ENCODE peak calls at places on chromosomes 1 and 21, in five cellular contexts. One of them, this sample, is unnamed.

GRCh38 chr1:65423884-65424655 is 3.6 kb downstream of the LEPR start:
- DNase-seq in GM13976: no peak
- DNase-seq in right atrium auricular region: no peak
- DNase-seq in left cardiac atrium: no peak
- DNase-seq in mammary epithelial cell: peak; percentile 95
- DNase-seq in this sample: peak; percentile 93

GRCh38 chr21:17660449-17660848 is 47.7 kb upstream of the BTG3 start:
- DNase-seq in right atrium auricular region: no peak
- DNase-seq in GM13976: no peak
- DNase-seq in left cardiac atrium: no peak
- DNase-seq in mammary epithelial cell: no peak
- DNase-seq in this sample: peak; percentile 43

GRCh38 chr1:178172939-178173338 is 79.0 kb downstream of the RASAL2 start:
- DNase-seq in right atrium auricular region: no peak
- DNase-seq in left cardiac atrium: no peak
- DNase-seq in mammary epithelial cell: no peak
- DNase-seq in GM13976: no peak
- DNase-seq in this sample: peak; percentile 81

GRCh38 chr1:8040586-8040985 is 14.5 kb upstream of the ERRFI1 start:
- DNase-seq in GM13976: no peak
- DNase-seq in right atrium auricular region: peak; percentile 88
- DNase-seq in left cardiac atrium: peak; percentile 83
- DNase-seq in mammary epithelial cell: peak; percentile 96
- DNase-seq in this sample: peak; percentile 99

GRCh38 chr1:219130536-219130935 is 43.1 kb upstream of the LYPLAL1 start:
- DNase-seq in mammary epithelial cell: no peak
- DNase-seq in left cardiac atrium: no peak
- DNase-seq in right atrium auricular region: no peak
- DNase-seq in GM13976: no peak
- DNase-seq in this sample: no peak

GRCh38 chr1:205604059-205604458 is 27.8 kb downstream of the ELK4 start:
- DNase-seq in GM13976: no peak
- DNase-seq in right atrium auricular region: no peak
- DNase-seq in mammary epithelial cell: no peak
- DNase-seq in left cardiac atrium: no peak
- DNase-seq in this sample: no peak

GRCh38 chr1:32893198-32894018 is 7.1 kb downstream of the HPCA start:
- DNase-seq in GM13976: no peak
- DNase-seq in right atrium auricular region: no peak
- DNase-seq in mammary epithelial cell: no peak
- DNase-seq in left cardiac atrium: peak; percentile 46
- DNase-seq in this sample: no peak

GRCh38 chr1:162230096-162230495 is 146.6 kb downstream of the SPATA46 start:
- DNase-seq in left cardiac atrium: peak; percentile 22
- DNase-seq in GM13976: no peak
- DNase-seq in right atrium auricular region: no peak
- DNase-seq in mammary epithelial cell: no peak
- DNase-seq in this sample: peak; percentile 38

GRCh38 chr1:87149166-87150065 is 179.3 kb upstream of the LMO4 start:
- DNase-seq in left cardiac atrium: no peak
- DNase-seq in mammary epithelial cell: peak; percentile 56
- DNase-seq in GM13976: no peak
- DNase-seq in right atrium auricular region: no peak
- DNase-seq in this sample: peak; percentile 11

GRCh38 chr21:37339527-37339889 is 27.1 kb upstream of the DYRK1A start:
- DNase-seq in mammary epithelial cell: no peak
- DNase-seq in GM13976: no peak
- DNase-seq in left cardiac atrium: no peak
- DNase-seq in right atrium auricular region: no peak
- DNase-seq in this sample: no peak

GRCh38 chr1:67701876-67702275 is 16.9 kb downstream of the GADD45A start:
- DNase-seq in left cardiac atrium: no peak
- DNase-seq in right atrium auricular region: no peak
- DNase-seq in mammary epithelial cell: no peak
- DNase-seq in GM13976: no peak
- DNase-seq in this sample: no peak

GRCh38 chr1:234699795-234700665 is 90.1 kb upstream of the IRF2BP2 start:
- DNase-seq in mammary epithelial cell: peak; percentile 82
- DNase-seq in right atrium auricular region: peak; percentile 77
- DNase-seq in left cardiac atrium: peak; percentile 47
- DNase-seq in GM13976: peak; percentile 75
- DNase-seq in this sample: no peak

GRCh38 chr21:46421191-46421750 is 37.4 kb upstream of the DIP2A start:
- DNase-seq in GM13976: no peak
- DNase-seq in left cardiac atrium: peak; percentile 14
- DNase-seq in right atrium auricular region: no peak
- DNase-seq in mammary epithelial cell: no peak
- DNase-seq in this sample: no peak

GRCh38 chr1:168499094-168500049 is 44.4 kb downstream of the XCL2 start:
- DNase-seq in mammary epithelial cell: peak; percentile 62
- DNase-seq in GM13976: no peak
- DNase-seq in right atrium auricular region: no peak
- DNase-seq in left cardiac atrium: no peak
- DNase-seq in this sample: peak; percentile 54

GRCh38 chr1:170471310-170471839 is 60.6 kb upstream of the GORAB start:
- DNase-seq in GM13976: no peak
- DNase-seq in mammary epithelial cell: no peak
- DNase-seq in right atrium auricular region: no peak
- DNase-seq in left cardiac atrium: no peak
- DNase-seq in this sample: peak; percentile 13

GRCh38 chr1:221868894-221869293 is 127.0 kb upstream of the DUSP10 start:
- DNase-seq in GM13976: no peak
- DNase-seq in right atrium auricular region: no peak
- DNase-seq in left cardiac atrium: no peak
- DNase-seq in mammary epithelial cell: peak; percentile 77
- DNase-seq in this sample: peak; percentile 83

GRCh38 chr1:168328965-168329364 is 48.3 kb downstream of the TBX19 start:
- DNase-seq in mammary epithelial cell: peak; percentile 82
- DNase-seq in GM13976: no peak
- DNase-seq in left cardiac atrium: no peak
- DNase-seq in right atrium auricular region: no peak
- DNase-seq in this sample: no peak

GRCh38 chr1:16298653-16299052 is 53.6 kb downstream of the FBXO42 start:
- DNase-seq in right atrium auricular region: peak; percentile 61
- DNase-seq in mammary epithelial cell: no peak
- DNase-seq in GM13976: no peak
- DNase-seq in left cardiac atrium: no peak
- DNase-seq in this sample: no peak

GRCh38 chr21:42513985-42514882 is 582 bp downstream of the SLC37A1 start:
- DNase-seq in right atrium auricular region: no peak
- DNase-seq in mammary epithelial cell: peak; percentile 39
- DNase-seq in left cardiac atrium: peak; percentile 62
- DNase-seq in GM13976: peak; percentile 81
- DNase-seq in this sample: peak; percentile 39

GRCh38 chr1:173894189-173894588 is 22.9 kb downstream of the SERPINC1 start:
- DNase-seq in right atrium auricular region: no peak
- DNase-seq in mammary epithelial cell: peak; percentile 32
- DNase-seq in left cardiac atrium: no peak
- DNase-seq in GM13976: no peak
- DNase-seq in this sample: no peak

GRCh38 chr1:216923601-216924000 is 200.4 kb upstream of the ESRRG start:
- DNase-seq in mammary epithelial cell: no peak
- DNase-seq in right atrium auricular region: no peak
- DNase-seq in left cardiac atrium: no peak
- DNase-seq in GM13976: no peak
- DNase-seq in this sample: no peak

GRCh38 chr1:165381745-165382530 is 25.4 kb upstream of the LMX1A start:
- DNase-seq in mammary epithelial cell: no peak
- DNase-seq in left cardiac atrium: no peak
- DNase-seq in right atrium auricular region: no peak
- DNase-seq in GM13976: no peak
- DNase-seq in this sample: peak; percentile 35

GRCh38 chr1:41811978-41812852 is 106.5 kb downstream of the HIVEP3 start:
- DNase-seq in GM13976: peak; percentile 73
- DNase-seq in right atrium auricular region: peak; percentile 86
- DNase-seq in mammary epithelial cell: peak; percentile 59
- DNase-seq in left cardiac atrium: peak; percentile 75
- DNase-seq in this sample: peak; percentile 79

GRCh38 chr1:48206371-48206770 is 16.1 kb upstream of the SLC5A9 start:
- DNase-seq in GM13976: no peak
- DNase-seq in left cardiac atrium: no peak
- DNase-seq in mammary epithelial cell: no peak
- DNase-seq in right atrium auricular region: no peak
- DNase-seq in this sample: no peak

GRCh38 chr1:59355361-59355760 is 58.5 kb downstream of the FGGY start:
- DNase-seq in right atrium auricular region: no peak
- DNase-seq in GM13976: peak; percentile 18
- DNase-seq in left cardiac atrium: no peak
- DNase-seq in mammary epithelial cell: no peak
- DNase-seq in this sample: no peak

GRCh38 chr1:236523704-236524141 is at the start of gene LGALS8:
- DNase-seq in right atrium auricular region: peak; percentile 93
- DNase-seq in GM13976: peak; percentile 90
- DNase-seq in left cardiac atrium: peak; percentile 95
- DNase-seq in mammary epithelial cell: peak; percentile 78
- DNase-seq in this sample: peak; percentile 92

GRCh38 chr1:113088972-113089371 is 16.0 kb downstream of the LRIG2 start:
- DNase-seq in mammary epithelial cell: no peak
- DNase-seq in right atrium auricular region: no peak
- DNase-seq in left cardiac atrium: no peak
- DNase-seq in GM13976: no peak
- DNase-seq in this sample: no peak

GRCh38 chr21:15441060-15441493 is 288.7 kb upstream of the USP25 start:
- DNase-seq in right atrium auricular region: no peak
- DNase-seq in mammary epithelial cell: no peak
- DNase-seq in GM13976: no peak
- DNase-seq in left cardiac atrium: no peak
- DNase-seq in this sample: no peak

GRCh38 chr1:85320371-85321131 is 44.1 kb upstream of the BCL10 start:
- DNase-seq in left cardiac atrium: no peak
- DNase-seq in right atrium auricular region: no peak
- DNase-seq in mammary epithelial cell: peak; percentile 48
- DNase-seq in GM13976: no peak
- DNase-seq in this sample: no peak

GRCh38 chr1:146036990-146037646 is 15.6 kb upstream of the HJV start:
- DNase-seq in right atrium auricular region: peak; percentile 92
- DNase-seq in GM13976: peak; percentile 56
- DNase-seq in mammary epithelial cell: peak; percentile 81
- DNase-seq in left cardiac atrium: peak; percentile 78
- DNase-seq in this sample: peak; percentile 95

GRCh38 chr1:217135569-217135915 is 412.3 kb upstream of the ESRRG start:
- DNase-seq in mammary epithelial cell: peak; percentile 20
- DNase-seq in right atrium auricular region: no peak
- DNase-seq in GM13976: peak; percentile 30
- DNase-seq in left cardiac atrium: peak; percentile 38
- DNase-seq in this sample: no peak